ENCODE peak calls at places on chromosomes 2 and 18, in six cellular contexts. Y is colonic mucosa, U is AG10803, L is H54, Q is kidney epithelial cell, D is RPMI7951. T is an unnamed sample.

GRCh38 chr2:217064234-217065103 is 204.6 kb upstream of the TNP1 start:
- DNase-seq in L (no peak), D (no peak), Y (no peak), Q (no peak), U (peak; percentile 43), T (no peak)

GRCh38 chr2:218659258-218659987 is at the start of the genes BCS1L and ZNF142:
- DNase-seq in Y (peak; percentile 98), D (peak; percentile 92), U (peak; percentile 72), Q (peak; percentile 74), L (peak; percentile 92), T (no peak)

GRCh38 chr2:88601302-88601701 is 26.0 kb downstream of the EIF2AK3 start:
- DNase-seq in Q (no peak), Y (no peak), D (no peak), U (no peak), L (no peak), T (no peak)

GRCh38 chr2:134575888-134576287 is 142.9 kb downstream of the TMEM163 start:
- DNase-seq in Q (no peak), U (no peak), D (no peak), Y (no peak), L (no peak), T (no peak)

GRCh38 chr2:187658952-187659525 is 104.8 kb upstream of the TFPI start:
- DNase-seq in L (peak; percentile 14), Y (no peak), Q (no peak), U (peak; percentile 4), D (peak; percentile 2), T (no peak)

GRCh38 chr2:167144179-167144898 is 256.1 kb downstream of the XIRP2 start:
- DNase-seq in Y (no peak), D (peak; percentile 3), L (no peak), Q (no peak), U (peak; percentile 30), T (no peak)

GRCh38 chr2:156947261-156947660 is 310.2 kb upstream of the GALNT5 start:
- DNase-seq in Q (no peak), D (no peak), Y (no peak), U (no peak), L (no peak), T (no peak)

GRCh38 chr2:118845843-118846666 is 1.4 kb downstream of the EN1 start:
- DNase-seq in D (no peak), Q (no peak), U (peak; percentile 54), Y (no peak), L (no peak), T (no peak)

GRCh38 chr18:76564636-76565237 is 69.7 kb upstream of the ZNF516 start:
- DNase-seq in U (peak; percentile 16), Y (no peak), Q (no peak), D (peak; percentile 12), L (no peak), T (no peak)

GRCh38 chr18:34787931-34788532 is 77.9 kb downstream of the DTNA start:
- DNase-seq in Q (no peak), D (peak; percentile 50), Y (peak; percentile 40), L (no peak), U (peak; percentile 57), T (no peak)

GRCh38 chr2:98736464-98736889 is 5.5 kb upstream of the MGAT4A start:
- DNase-seq in U (no peak), Q (no peak), D (peak; percentile 10), Y (no peak), L (no peak), T (no peak)

GRCh38 chr2:238119756-238120462 is 18.6 kb upstream of the KLHL30 start:
- DNase-seq in Q (no peak), Y (no peak), D (no peak), L (no peak), U (no peak), T (no peak)

GRCh38 chr18:56267334-56267733 is 371.1 kb downstream of the TXNL1 start:
- DNase-seq in Q (no peak), L (no peak), D (no peak), U (no peak), Y (no peak), T (no peak)

GRCh38 chr2:206452750-206453149 is 9.4 kb downstream of the ADAM23 start:
- DNase-seq in D (no peak), U (no peak), Q (no peak), L (peak; percentile 40), Y (no peak), T (no peak)